ENCODE peak calls at places on chromosomes 4 and X, in six cellular contexts. One of them, this sample, is unnamed.

GRCh38 chr4:47315346-47315745 is 148.2 kb downstream of the COMMD8 start:
- DNase-seq in GM23248: peak; percentile 22
- DNase-seq in adipocyte: peak; percentile 21
- DNase-seq in astrocyte of the spinal cord: peak; percentile 78
- DNase-seq in foreskin fibroblast: peak; percentile 4
- DNase-seq in cardiac muscle cell: peak; percentile 50
- DNase-seq in this sample: peak; percentile 68

GRCh38 chr4:80921441-80921840 is 109.1 kb upstream of the BMP3 start:
- DNase-seq in GM23248: no peak
- DNase-seq in adipocyte: no peak
- DNase-seq in astrocyte of the spinal cord: no peak
- DNase-seq in foreskin fibroblast: no peak
- DNase-seq in cardiac muscle cell: no peak
- DNase-seq in this sample: no peak

GRCh38 chrX:281166-281999 is at the start of gene PLCXD1:
- DNase-seq in GM23248: peak; percentile 28
- DNase-seq in adipocyte: no peak
- DNase-seq in astrocyte of the spinal cord: peak; percentile 59
- DNase-seq in foreskin fibroblast: no peak
- DNase-seq in cardiac muscle cell: peak; percentile 46
- DNase-seq in this sample: peak; percentile 24

GRCh38 chr4:18020671-18021469 is 685 bp downstream of the LCORL start:
- DNase-seq in GM23248: peak; percentile 87
- DNase-seq in adipocyte: peak; percentile 78
- DNase-seq in astrocyte of the spinal cord: peak; percentile 85
- DNase-seq in foreskin fibroblast: peak; percentile 83
- DNase-seq in cardiac muscle cell: peak; percentile 85
- DNase-seq in this sample: peak; percentile 87

GRCh38 chrX:136480383-136480782 is 7.4 kb upstream of the BRS3 start:
- DNase-seq in GM23248: no peak
- DNase-seq in adipocyte: no peak
- DNase-seq in astrocyte of the spinal cord: no peak
- DNase-seq in foreskin fibroblast: no peak
- DNase-seq in cardiac muscle cell: no peak
- DNase-seq in this sample: no peak

GRCh38 chrX:154526901-154527675 is 11.1 kb upstream of the FAM3A start:
- DNase-seq in GM23248: peak; percentile 83
- DNase-seq in adipocyte: peak; percentile 86
- DNase-seq in astrocyte of the spinal cord: peak; percentile 78
- DNase-seq in foreskin fibroblast: peak; percentile 62
- DNase-seq in cardiac muscle cell: peak; percentile 84
- DNase-seq in this sample: peak; percentile 73

GRCh38 chrX:15143050-15143824 is 126.6 kb downstream of the ASB9 start:
- DNase-seq in GM23248: peak; percentile 59
- DNase-seq in adipocyte: peak; percentile 64
- DNase-seq in astrocyte of the spinal cord: peak; percentile 39
- DNase-seq in foreskin fibroblast: peak; percentile 11
- DNase-seq in cardiac muscle cell: peak; percentile 51
- DNase-seq in this sample: peak; percentile 30

GRCh38 chr4:84994280-84994679 is 27.8 kb upstream of the WDFY3 start:
- DNase-seq in GM23248: peak; percentile 25
- DNase-seq in adipocyte: no peak
- DNase-seq in astrocyte of the spinal cord: peak; percentile 1
- DNase-seq in foreskin fibroblast: no peak
- DNase-seq in cardiac muscle cell: peak; percentile 34
- DNase-seq in this sample: peak; percentile 5

GRCh38 chr4:152629908-152630307 is 49.9 kb downstream of the TMEM154 start:
- DNase-seq in GM23248: no peak
- DNase-seq in adipocyte: no peak
- DNase-seq in astrocyte of the spinal cord: no peak
- DNase-seq in foreskin fibroblast: no peak
- DNase-seq in cardiac muscle cell: no peak
- DNase-seq in this sample: no peak

GRCh38 chr4:20960291-20960690 is 260.0 kb downstream of the PACRGL start:
- DNase-seq in GM23248: no peak
- DNase-seq in adipocyte: no peak
- DNase-seq in astrocyte of the spinal cord: no peak
- DNase-seq in foreskin fibroblast: no peak
- DNase-seq in cardiac muscle cell: no peak
- DNase-seq in this sample: no peak

GRCh38 chr4:3858046-3858730 is 92.0 kb downstream of the ADRA2C start:
- DNase-seq in GM23248: no peak
- DNase-seq in adipocyte: no peak
- DNase-seq in astrocyte of the spinal cord: no peak
- DNase-seq in foreskin fibroblast: no peak
- DNase-seq in cardiac muscle cell: no peak
- DNase-seq in this sample: no peak

GRCh38 chrX:19810370-19810769 is 77.0 kb downstream of the SH3KBP1 start:
- DNase-seq in GM23248: no peak
- DNase-seq in adipocyte: peak; percentile 27
- DNase-seq in astrocyte of the spinal cord: no peak
- DNase-seq in foreskin fibroblast: no peak
- DNase-seq in cardiac muscle cell: no peak
- DNase-seq in this sample: no peak

GRCh38 chr4:168092176-168092712 is at the start of gene ANXA10:
- DNase-seq in GM23248: no peak
- DNase-seq in adipocyte: no peak
- DNase-seq in astrocyte of the spinal cord: no peak
- DNase-seq in foreskin fibroblast: no peak
- DNase-seq in cardiac muscle cell: no peak
- DNase-seq in this sample: no peak

GRCh38 chr4:28225005-28225404 is 1364.4 kb downstream of the STIM2 start:
- DNase-seq in GM23248: peak; percentile 68
- DNase-seq in adipocyte: no peak
- DNase-seq in astrocyte of the spinal cord: peak; percentile 26
- DNase-seq in foreskin fibroblast: no peak
- DNase-seq in cardiac muscle cell: peak; percentile 50
- DNase-seq in this sample: peak; percentile 27

GRCh38 chrX:46686003-46686645 is 72.8 kb downstream of the SLC9A7 start:
- DNase-seq in GM23248: peak; percentile 56
- DNase-seq in adipocyte: peak; percentile 65
- DNase-seq in astrocyte of the spinal cord: peak; percentile 19
- DNase-seq in foreskin fibroblast: no peak
- DNase-seq in cardiac muscle cell: peak; percentile 58
- DNase-seq in this sample: peak; percentile 15

GRCh38 chrX:6292599-6292998 is 63.9 kb upstream of the NLGN4X start:
- DNase-seq in GM23248: no peak
- DNase-seq in adipocyte: no peak
- DNase-seq in astrocyte of the spinal cord: no peak
- DNase-seq in foreskin fibroblast: no peak
- DNase-seq in cardiac muscle cell: no peak
- DNase-seq in this sample: no peak

GRCh38 chrX:152601848-152602616 is 35.7 kb upstream of the GABRQ start:
- DNase-seq in GM23248: peak; percentile 13
- DNase-seq in adipocyte: peak; percentile 4
- DNase-seq in astrocyte of the spinal cord: peak; percentile 12
- DNase-seq in foreskin fibroblast: no peak
- DNase-seq in cardiac muscle cell: no peak
- DNase-seq in this sample: no peak

GRCh38 chr4:88738714-88739366 is 41.2 kb upstream of the NAP1L5 start:
- DNase-seq in GM23248: no peak
- DNase-seq in adipocyte: no peak
- DNase-seq in astrocyte of the spinal cord: no peak
- DNase-seq in foreskin fibroblast: no peak
- DNase-seq in cardiac muscle cell: no peak
- DNase-seq in this sample: no peak

GRCh38 chr4:26609868-26610267 is 26.0 kb downstream of the TBC1D19 start:
- DNase-seq in GM23248: no peak
- DNase-seq in adipocyte: no peak
- DNase-seq in astrocyte of the spinal cord: no peak
- DNase-seq in foreskin fibroblast: no peak
- DNase-seq in cardiac muscle cell: no peak
- DNase-seq in this sample: no peak

GRCh38 chrX:66638591-66639500 is at the start of gene EDA2R:
- DNase-seq in GM23248: peak; percentile 82
- DNase-seq in adipocyte: peak; percentile 74
- DNase-seq in astrocyte of the spinal cord: peak; percentile 89
- DNase-seq in foreskin fibroblast: peak; percentile 86
- DNase-seq in cardiac muscle cell: peak; percentile 80
- DNase-seq in this sample: peak; percentile 48

GRCh38 chr4:47462799-47463234 is 685 bp downstream of the COMMD8 start:
- DNase-seq in GM23248: peak; percentile 38
- DNase-seq in adipocyte: peak; percentile 15
- DNase-seq in astrocyte of the spinal cord: no peak
- DNase-seq in foreskin fibroblast: no peak
- DNase-seq in cardiac muscle cell: no peak
- DNase-seq in this sample: peak; percentile 11

GRCh38 chr4:151418385-151418784 is 9.4 kb downstream of the FHIP1A start:
- DNase-seq in GM23248: peak; percentile 86
- DNase-seq in adipocyte: peak; percentile 84
- DNase-seq in astrocyte of the spinal cord: peak; percentile 91
- DNase-seq in foreskin fibroblast: peak; percentile 73
- DNase-seq in cardiac muscle cell: peak; percentile 56
- DNase-seq in this sample: peak; percentile 70

GRCh38 chr4:1202526-1203378 is 30.4 kb upstream of the SPON2 start:
- DNase-seq in GM23248: no peak
- DNase-seq in adipocyte: no peak
- DNase-seq in astrocyte of the spinal cord: no peak
- DNase-seq in foreskin fibroblast: no peak
- DNase-seq in cardiac muscle cell: no peak
- DNase-seq in this sample: no peak

GRCh38 chrX:27583976-27584375 is 6.2 kb upstream of the DCAF8L2 start:
- DNase-seq in GM23248: no peak
- DNase-seq in adipocyte: no peak
- DNase-seq in astrocyte of the spinal cord: no peak
- DNase-seq in foreskin fibroblast: no peak
- DNase-seq in cardiac muscle cell: peak; percentile 81
- DNase-seq in this sample: peak; percentile 72

GRCh38 chr4:142311916-142312315 is 534.2 kb downstream of the INPP4B start:
- DNase-seq in GM23248: no peak
- DNase-seq in adipocyte: no peak
- DNase-seq in astrocyte of the spinal cord: no peak
- DNase-seq in foreskin fibroblast: no peak
- DNase-seq in cardiac muscle cell: no peak
- DNase-seq in this sample: no peak

DNA sequence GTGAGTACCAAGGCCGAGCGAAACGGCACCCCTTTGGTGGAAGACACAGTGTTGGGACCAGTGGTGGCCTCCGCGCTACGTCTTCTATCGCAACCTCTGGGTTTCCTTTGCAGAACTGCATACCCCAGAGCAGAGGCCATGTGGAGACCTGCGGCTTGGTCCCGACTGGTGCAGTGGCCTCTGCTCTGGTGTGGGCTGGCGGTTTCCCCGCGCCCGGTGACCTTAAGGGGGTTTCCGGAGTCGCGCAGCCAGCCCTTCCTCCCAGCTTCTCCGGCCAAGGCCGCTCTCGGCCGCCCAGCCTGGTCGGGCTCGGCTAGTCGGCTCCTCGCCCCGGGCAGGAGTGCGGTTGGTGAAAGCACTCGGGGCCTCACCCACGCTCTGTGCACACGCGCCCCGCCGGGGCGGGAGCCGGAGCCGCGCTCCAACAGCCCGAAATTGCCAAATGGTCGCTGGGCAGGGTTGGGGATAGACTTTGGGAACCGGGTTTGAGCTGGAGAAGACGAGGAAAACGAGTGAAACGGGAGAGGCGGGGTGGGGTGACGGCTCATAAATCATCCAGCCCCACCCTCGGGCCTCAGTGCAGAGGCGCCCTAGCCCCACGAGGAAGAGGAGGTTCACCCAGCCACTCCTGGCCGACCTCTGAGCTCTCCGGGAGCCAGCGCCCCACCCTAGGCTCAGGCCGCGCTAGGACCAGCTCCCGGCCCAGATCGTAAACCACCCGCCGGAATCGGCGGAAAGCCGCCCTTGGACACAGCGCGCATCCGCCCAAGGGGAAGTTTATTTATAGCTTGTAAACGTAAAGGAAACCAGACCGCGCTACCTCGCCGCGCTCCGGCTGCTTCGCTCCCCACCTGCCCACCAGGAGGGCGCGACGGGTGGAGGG is 84.7 kb downstream of the BCOR start:
- DNase-seq in GM23248: peak; percentile 78
- DNase-seq in adipocyte: peak; percentile 70
- DNase-seq in astrocyte of the spinal cord: peak; percentile 59
- DNase-seq in foreskin fibroblast: peak; percentile 49
- DNase-seq in cardiac muscle cell: peak; percentile 68
- DNase-seq in this sample: peak; percentile 64
- H3K4me3 ChIP-seq in GM23248: peak overlapping the region; percentile 80
- H3K4me3 ChIP-seq in adipocyte: peak overlapping the region; percentile 75
- H3K4me3 ChIP-seq in astrocyte of the spinal cord: peak overlapping the region; percentile 46
- H3K4me3 ChIP-seq in foreskin fibroblast: peak overlapping the region; percentile 55
- H3K4me3 ChIP-seq in cardiac muscle cell: peak overlapping the region; percentile 61
- H3K4me3 ChIP-seq in this sample: peak overlapping the region; percentile 41

GRCh38 chr4:143391895-143392294 is 55.2 kb downstream of the GAB1 start:
- DNase-seq in GM23248: peak; percentile 73
- DNase-seq in adipocyte: peak; percentile 92
- DNase-seq in astrocyte of the spinal cord: peak; percentile 26
- DNase-seq in foreskin fibroblast: no peak
- DNase-seq in cardiac muscle cell: peak; percentile 62
- DNase-seq in this sample: peak; percentile 80
- H3K4me3 ChIP-seq in GM23248: peak overlapping the region; percentile 1
- H3K4me3 ChIP-seq in adipocyte: no peak overlapping the region
- H3K4me3 ChIP-seq in astrocyte of the spinal cord: no peak overlapping the region
- H3K4me3 ChIP-seq in foreskin fibroblast: no peak overlapping the region
- H3K4me3 ChIP-seq in cardiac muscle cell: no peak overlapping the region
- H3K4me3 ChIP-seq in this sample: no peak overlapping the region

DNA sequence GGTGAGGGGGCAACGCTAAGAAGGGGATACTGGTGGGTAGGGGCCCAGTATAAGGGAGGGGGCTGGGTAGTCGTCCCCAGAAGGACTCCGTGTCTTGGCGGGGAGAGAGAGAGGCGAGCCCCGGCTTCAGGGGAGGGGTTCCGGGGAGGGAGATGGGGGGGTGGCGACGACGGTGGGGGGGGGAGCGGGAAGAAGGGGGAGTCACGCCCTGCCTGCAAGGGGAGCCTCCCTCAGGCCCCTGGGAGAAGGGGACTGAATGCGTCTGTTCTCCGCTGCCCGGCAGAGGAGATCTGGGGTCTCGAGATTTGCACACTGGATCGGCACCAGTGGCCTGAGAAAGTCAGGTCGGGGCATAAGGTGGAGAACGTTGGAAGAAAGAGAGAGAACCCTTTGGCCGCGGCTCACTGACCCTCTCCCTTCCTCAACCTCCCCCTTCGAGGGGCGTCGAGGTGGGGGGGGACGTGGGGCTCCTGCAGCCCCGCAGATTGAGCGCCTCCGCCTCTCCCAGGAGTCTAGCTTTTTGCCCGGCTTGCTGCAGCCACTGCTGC is 609 bp upstream of the BCORL1 start:
- DNase-seq in GM23248: no peak
- DNase-seq in adipocyte: no peak
- DNase-seq in astrocyte of the spinal cord: no peak
- DNase-seq in foreskin fibroblast: no peak
- DNase-seq in cardiac muscle cell: no peak
- DNase-seq in this sample: no peak
- H3K4me3 ChIP-seq in GM23248: peak overlapping the region; percentile 68
- H3K4me3 ChIP-seq in adipocyte: peak overlapping the region; percentile 75
- H3K4me3 ChIP-seq in astrocyte of the spinal cord: no peak overlapping the region
- H3K4me3 ChIP-seq in foreskin fibroblast: peak overlapping the region; percentile 47
- H3K4me3 ChIP-seq in cardiac muscle cell: peak overlapping the region; percentile 39
- H3K4me3 ChIP-seq in this sample: peak overlapping the region; percentile 51

DNA sequence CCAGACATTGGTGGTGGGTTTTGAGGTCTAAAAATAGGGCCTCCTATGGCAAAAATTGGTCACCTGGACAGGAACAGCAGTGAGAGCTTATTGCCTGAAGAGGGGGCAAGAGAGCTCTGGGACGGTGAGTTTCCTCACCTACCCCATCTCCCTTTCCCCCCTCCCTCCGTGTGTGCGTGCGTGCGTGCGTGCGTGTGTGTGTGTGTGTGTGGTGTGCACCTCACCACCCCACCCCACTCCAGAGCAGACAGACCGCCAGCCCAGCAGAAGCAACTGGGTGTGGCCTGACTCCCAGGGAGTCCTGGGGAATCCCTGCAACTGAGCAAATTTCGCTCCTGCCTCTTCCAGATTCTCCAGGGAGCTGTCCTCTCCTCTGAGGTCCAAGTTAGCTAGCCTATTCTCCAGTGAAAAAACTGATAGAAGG is 44.7 kb downstream of the PRPS1 start:
- DNase-seq in GM23248: peak; percentile 78
- DNase-seq in adipocyte: peak; percentile 75
- DNase-seq in astrocyte of the spinal cord: peak; percentile 86
- DNase-seq in foreskin fibroblast: no peak
- DNase-seq in cardiac muscle cell: peak; percentile 90
- DNase-seq in this sample: peak; percentile 70
- H3K4me3 ChIP-seq in GM23248: peak overlapping the region; percentile 18
- H3K4me3 ChIP-seq in adipocyte: no peak overlapping the region
- H3K4me3 ChIP-seq in astrocyte of the spinal cord: no peak overlapping the region
- H3K4me3 ChIP-seq in foreskin fibroblast: no peak overlapping the region
- H3K4me3 ChIP-seq in cardiac muscle cell: no peak overlapping the region
- H3K4me3 ChIP-seq in this sample: no peak overlapping the region